ENCODE peak calls at places on chromosome 16, in six cellular contexts. W, M, F, Z, Q and I are unnamed samples.

GRCh38 chr16:56419740-56420548 is 5.4 kb downstream of the AMFR start:
- DNase-seq in W (no peak), M (no peak), F (no peak), Z (no peak), Q (no peak), I (no peak)

GRCh38 chr16:50309156-50309526 is 42.8 kb downstream of the ADCY7 start:
- DNase-seq in W (no peak), M (peak), F (no peak), Z (no peak), Q (no peak), I (no peak)

GRCh38 chr16:56401482-56401881 is 23.9 kb downstream of the AMFR start:
- DNase-seq in W (no peak), M (no peak), F (no peak), Z (no peak), Q (no peak), I (no peak)

GRCh38 chr16:83878838-83879237 is 20.1 kb upstream of the MLYCD start:
- DNase-seq in W (no peak), M (no peak), F (peak), Z (no peak), Q (peak), I (no peak)

GRCh38 chr16:9845661-9846361 is 336.4 kb downstream of the GRIN2A start:
- DNase-seq in W (no peak), M (no peak), F (no peak), Z (no peak), Q (peak), I (no peak)

GRCh38 chr16:57619606-57620315 is 8.7 kb upstream of the ADGRG1 start:
- DNase-seq in W (no peak), M (peak), F (no peak), Z (no peak), Q (no peak), I (no peak)

GRCh38 chr16:57447142-57447962 is at the start of the genes CIAPIN1 and COQ9:
- DNase-seq in W (peak), M (peak), F (peak), Z (peak), Q (peak), I (peak)

GRCh38 chr16:976389-976931 is 5.1 kb upstream of the SOX8 start:
- DNase-seq in W (no peak), M (peak), F (no peak), Z (no peak), Q (no peak), I (no peak)

GRCh38 chr16:51762081-51762995 is 611.3 kb upstream of the SALL1 start:
- DNase-seq in W (peak), M (peak), F (peak), Z (no peak), Q (peak), I (no peak)

GRCh38 chr16:13957197-13958078 is 37.5 kb downstream of the ERCC4 start:
- DNase-seq in W (peak), M (peak), F (no peak), Z (no peak), Q (peak), I (no peak)

GRCh38 chr16:31267332-31268032 is 7.7 kb downstream of the ITGAM start:
- DNase-seq in W (no peak), M (no peak), F (no peak), Z (no peak), Q (no peak), I (no peak)